ENCODE peak calls at places on chromosomes 11 and 22, in eight cellular contexts. P is GM06990; A is cardiac fibroblast; E is endothelial cell; I is CD4-positive, alpha-beta T cell; R is fibroblast of lung; B is mucosa of descending colon; Z is fibroblast of the aortic adventitia. D is an unnamed sample.

GRCh38 chr11:64519541-64519940 is 71.5 kb upstream of the SLC22A12 start:
- DNase-seq in I (no peak), Z (no peak), A (no peak), B (no peak), R (no peak), E (no peak), P (no peak), D (no peak)

GRCh38 chr11:8060801-8061554 is 20.0 kb upstream of the TUB start:
- DNase-seq in P (no peak), Z (peak; percentile 76), R (no peak), A (peak; percentile 65), E (no peak), B (no peak), I (no peak), D (no peak)

GRCh38 chr11:115321602-115322289 is 182.5 kb downstream of the CADM1 start:
- DNase-seq in E (no peak), B (no peak), Z (no peak), A (no peak), P (no peak), I (no peak), R (peak; percentile 20), D (no peak)

GRCh38 chr11:70594031-70594430 is 195.7 kb downstream of the CTTN start:
- DNase-seq in R (no peak), I (no peak), E (no peak), A (no peak), B (no peak), Z (no peak), P (no peak), D (no peak)

GRCh38 chr11:78978831-78979230 is 404.2 kb upstream of the NARS2 start:
- DNase-seq in R (no peak), I (no peak), Z (no peak), A (no peak), E (no peak), B (no peak), P (no peak), D (no peak)

GRCh38 chr11:17526931-17527660 is 17.1 kb downstream of the USH1C start:
- DNase-seq in A (no peak), P (no peak), Z (no peak), I (no peak), B (no peak), E (no peak), R (no peak), D (no peak)

GRCh38 chr22:30235687-30236170 is 10.8 kb downstream of the LIF start:
- DNase-seq in E (no peak), P (no peak), A (peak; percentile 77), R (peak; percentile 47), I (no peak), Z (peak; percentile 57), B (no peak), D (no peak)

GRCh38 chr11:30210357-30210756 is 20.5 kb upstream of the FSHB start:
- DNase-seq in A (no peak), I (no peak), R (no peak), E (no peak), B (no peak), Z (no peak), P (peak; percentile 12), D (no peak)

GRCh38 chr11:126282361-126282741 is 542 bp upstream of the TIRAP start:
- DNase-seq in B (peak; percentile 66), R (peak; percentile 41), Z (peak; percentile 61), E (peak; percentile 42), I (peak; percentile 40), A (peak; percentile 52), P (peak; percentile 34), D (no peak)

GRCh38 chr22:32839776-32840571 is 38.5 kb downstream of the TIMP3 start:
- DNase-seq in I (no peak), R (no peak), Z (peak; percentile 93), B (no peak), P (no peak), A (peak; percentile 50), E (peak; percentile 22), D (no peak)

GRCh38 chr11:62535802-62536201 is 10.8 kb downstream of the AHNAK start:
- DNase-seq in Z (no peak), B (no peak), A (no peak), I (no peak), R (no peak), E (no peak), P (no peak), D (no peak)

GRCh38 chr11:66745356-66746235 is 16.6 kb upstream of the SPTBN2 start:
- DNase-seq in Z (no peak), A (no peak), B (peak; percentile 80), P (peak; percentile 79), I (peak; percentile 36), E (no peak), R (no peak), D (no peak)

GRCh38 chr11:75233688-75234295 is 6.8 kb upstream of the TPBGL start:
- DNase-seq in E (peak; percentile 77), P (no peak), B (no peak), R (peak; percentile 57), I (peak; percentile 12), A (peak; percentile 72), Z (peak; percentile 71), D (no peak)

GRCh38 chr11:67275606-67276409 is 9.5 kb downstream of the GRK2 start:
- DNase-seq in B (peak; percentile 30), P (no peak), A (no peak), E (no peak), R (no peak), Z (no peak), I (no peak), D (peak; percentile 45)

GRCh38 chr11:80412604-80413003 is 971.8 kb upstream of the TENM4 start:
- DNase-seq in A (no peak), Z (no peak), P (no peak), B (no peak), R (no peak), I (no peak), E (no peak), D (no peak)

GRCh38 chr11:14906614-14907392 is 14.8 kb upstream of the CYP2R1 start:
- DNase-seq in A (no peak), B (no peak), Z (no peak), P (peak; percentile 8), E (no peak), R (no peak), I (no peak), D (no peak)

GRCh38 chr11:14905104-14906033 is 13.3 kb upstream of the CYP2R1 start:
- DNase-seq in B (peak; percentile 57), P (peak; percentile 84), I (peak; percentile 66), E (peak; percentile 71), A (peak; percentile 47), Z (peak; percentile 33), R (peak; percentile 60), D (peak; percentile 61)

GRCh38 chr11:14908214-14908880 is 16.3 kb upstream of the CYP2R1 start:
- DNase-seq in P (no peak), R (peak; percentile 59), A (peak; percentile 62), E (no peak), B (no peak), I (no peak), Z (peak; percentile 68), D (no peak)

GRCh38 chr11:14904745-14905103 is 12.7 kb upstream of the CYP2R1 start:
- DNase-seq in E (peak; percentile 87), A (peak; percentile 76), P (peak; percentile 72), R (peak; percentile 75), Z (peak; percentile 74), I (peak; percentile 82), B (peak; percentile 82), D (peak; percentile 73)

GRCh38 chr11:14907411-14908213 is 15.6 kb upstream of the CYP2R1 start:
- DNase-seq in E (peak; percentile 85), R (peak; percentile 53), A (peak; percentile 56), B (peak; percentile 93), I (peak; percentile 87), Z (peak; percentile 43), P (peak; percentile 55), D (peak; percentile 83)
- TF ChIP-seq CTCF in E (peak; percentile 88), R (peak; percentile 59), A (peak; percentile 82), B (peak; percentile 88), I (peak; percentile 86), Z (peak; percentile 77), P (peak; percentile 92), D (peak; percentile 93)

GRCh38 chr11:59960502-59961381 is 3.1 kb upstream of the OOSP4A start:
- DNase-seq in E (no peak), B (no peak), I (no peak), Z (no peak), R (no peak), P (no peak), A (no peak), D (no peak)
- TF ChIP-seq CTCF in E (no peak), B (no peak), I (no peak), Z (no peak), R (no peak), P (no peak), A (no peak), D (no peak)

DNA sequence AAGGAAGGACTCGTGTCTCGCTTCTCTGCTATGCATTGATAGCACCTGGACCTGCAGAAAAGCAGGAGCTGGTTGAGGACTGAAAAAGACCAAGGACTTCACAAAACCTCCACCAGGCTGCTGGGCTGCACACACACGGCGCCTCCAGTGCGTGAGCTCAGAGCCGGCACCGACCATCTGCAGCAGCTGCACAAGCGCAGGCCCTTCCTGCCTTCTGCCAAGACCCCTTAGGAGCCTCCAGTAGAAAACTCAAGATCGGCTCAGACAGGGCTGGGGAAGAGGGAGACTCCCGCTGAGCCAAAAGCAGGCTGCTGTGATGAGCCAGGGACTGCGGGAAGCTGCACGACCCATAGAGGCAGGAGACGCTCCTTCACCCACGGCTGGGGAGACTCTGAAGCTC is 70.9 kb downstream of the PHF21B start:
- DNase-seq in E (no peak), A (no peak), R (no peak), P (no peak), I (no peak), B (no peak), Z (no peak), D (no peak)
- TF ChIP-seq CTCF in E (no peak), A (no peak), R (no peak), P (no peak), I (no peak), B (no peak), Z (no peak), D (no peak)

GRCh38 chr11:23903044-23903704 is 593.7 kb upstream of the LUZP2 start:
- DNase-seq in B (no peak), Z (peak; percentile 85), R (peak; percentile 71), P (no peak), E (no peak), I (no peak), A (peak; percentile 86), D (no peak)
- TF ChIP-seq CTCF in B (no peak), Z (no peak), R (no peak), P (no peak), E (no peak), I (no peak), A (no peak), D (no peak)

DNA sequence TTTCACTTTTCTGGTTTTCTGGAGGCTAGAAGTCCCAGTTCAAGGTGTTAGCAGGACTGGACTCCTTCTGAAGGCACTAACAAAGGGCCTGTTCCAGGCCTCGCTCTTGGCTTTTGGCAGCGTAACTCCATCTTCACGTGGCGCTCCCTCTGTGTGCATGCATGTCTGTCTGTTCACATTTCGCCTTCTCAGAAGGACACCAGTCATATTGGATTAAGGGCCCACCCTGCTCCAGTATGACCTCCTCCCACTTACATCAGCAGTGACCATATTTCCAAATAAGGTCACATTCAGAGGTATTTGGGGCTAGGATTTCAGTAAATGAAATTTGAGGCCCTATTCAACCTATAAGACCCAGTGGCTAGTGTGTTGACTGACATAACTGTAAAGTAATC is 20.0 kb downstream of the APLP2 start:
- DNase-seq in I (no peak), A (no peak), R (peak; percentile 37), P (no peak), Z (no peak), E (no peak), B (no peak), D (no peak)
- TF ChIP-seq CTCF in I (no peak), A (no peak), R (no peak), P (no peak), Z (no peak), E (no peak), B (no peak), D (no peak)